ENCODE peak calls at places on chromosomes 1 and 21, in six cellular contexts. S is BE2C, M is epithelial cell of proximal tubule, B is tibial artery, Y is astrocyte, O is foreskin fibroblast. A is an unnamed sample.

GRCh38 chr1:179229214-179230140 is at the start of gene ABL2:
- DNase-seq in S (peak; percentile 62), M (no peak), B (no peak), Y (no peak), O (no peak), A (no peak)

GRCh38 chr1:115428676-115429075 is 90.6 kb upstream of the NGF start:
- DNase-seq in S (no peak), M (no peak), B (no peak), Y (peak; percentile 50), O (no peak), A (peak; percentile 7)

GRCh38 chr1:32334864-32335618 is 992 bp downstream of the MARCKSL1 start:
- DNase-seq in S (peak; percentile 62), M (no peak), B (no peak), Y (no peak), O (no peak), A (peak; percentile 49)

GRCh38 chr1:156112276-156113137 is 2.0 kb upstream of the LMNA start:
- DNase-seq in S (peak; percentile 63), M (no peak), B (no peak), Y (no peak), O (no peak), A (no peak)

GRCh38 chr1:91609571-91609970 is 108.9 kb downstream of the CDC7 start:
- DNase-seq in S (no peak), M (peak; percentile 72), B (no peak), Y (peak; percentile 69), O (peak; percentile 73), A (peak; percentile 27)

GRCh38 chr1:220233927-220234326 is 38.3 kb downstream of the RAB3GAP2 start:
- DNase-seq in S (no peak), M (no peak), B (no peak), Y (no peak), O (no peak), A (no peak)

GRCh38 chr1:229781453-229781852 is 155.4 kb downstream of the URB2 start:
- DNase-seq in S (no peak), M (no peak), B (no peak), Y (no peak), O (no peak), A (no peak)

GRCh38 chr1:61097326-61097725 is 15.0 kb downstream of the NFIA start:
- DNase-seq in S (no peak), M (no peak), B (no peak), Y (peak; percentile 57), O (no peak), A (peak; percentile 84)

GRCh38 chr1:64451449-64451848 is 18.5 kb upstream of the CACHD1 start:
- DNase-seq in S (no peak), M (no peak), B (no peak), Y (no peak), O (no peak), A (no peak)

GRCh38 chr1:51101976-51102375 is at the start of gene C1orf185:
- DNase-seq in S (peak; percentile 11), M (no peak), B (no peak), Y (no peak), O (no peak), A (no peak)

GRCh38 chr1:240792915-240793525 is 181.1 kb upstream of the GREM2 start:
- DNase-seq in S (no peak), M (no peak), B (no peak), Y (no peak), O (no peak), A (no peak)

GRCh38 chr1:8754993-8755392 is 62.4 kb downstream of the RERE start:
- DNase-seq in S (peak; percentile 35), M (no peak), B (no peak), Y (peak; percentile 36), O (no peak), A (no peak)

GRCh38 chr21:15494481-15494880 is 235.3 kb upstream of the USP25 start:
- DNase-seq in S (no peak), M (no peak), B (no peak), Y (no peak), O (no peak), A (no peak)

GRCh38 chr1:227391871-227392270 is 73.6 kb upstream of the CDC42BPA start:
- DNase-seq in S (no peak), M (no peak), B (no peak), Y (no peak), O (no peak), A (no peak)

GRCh38 chr1:42137766-42138165 is 15.4 kb upstream of the GUCA2B start:
- DNase-seq in S (no peak), M (peak; percentile 15), B (no peak), Y (peak; percentile 13), O (no peak), A (no peak)

GRCh38 chr1:176656257-176656995 is 193.5 kb downstream of the PAPPA2 start:
- DNase-seq in S (no peak), M (peak; percentile 82), B (peak; percentile 30), Y (peak; percentile 94), O (peak; percentile 26), A (peak; percentile 76)

GRCh38 chr1:68558321-68559026 is 61.6 kb upstream of the DEPDC1 start:
- DNase-seq in S (no peak), M (no peak), B (no peak), Y (no peak), O (peak; percentile 9), A (no peak)

GRCh38 chr1:234889643-234890042 is 239.0 kb downstream of the TOMM20 start:
- DNase-seq in S (no peak), M (no peak), B (no peak), Y (no peak), O (no peak), A (no peak)

GRCh38 chr1:230267338-230268065 is 158.6 kb downstream of the PGBD5 start:
- DNase-seq in S (peak; percentile 39), M (no peak), B (no peak), Y (no peak), O (no peak), A (no peak)

GRCh38 chr21:43864313-43864805 is 664 bp upstream of the AGPAT3 start:
- DNase-seq in S (peak; percentile 28), M (no peak), B (no peak), Y (no peak), O (peak; percentile 23), A (no peak)

GRCh38 chr1:1964811-1965210 is 38.8 kb downstream of the CFAP74 start:
- DNase-seq in S (no peak), M (no peak), B (no peak), Y (no peak), O (no peak), A (no peak)

GRCh38 chr1:240414237-240414636 is 197.7 kb downstream of the GREM2 start:
- DNase-seq in S (no peak), M (no peak), B (no peak), Y (peak; percentile 72), O (peak; percentile 74), A (peak; percentile 60)

DNA sequence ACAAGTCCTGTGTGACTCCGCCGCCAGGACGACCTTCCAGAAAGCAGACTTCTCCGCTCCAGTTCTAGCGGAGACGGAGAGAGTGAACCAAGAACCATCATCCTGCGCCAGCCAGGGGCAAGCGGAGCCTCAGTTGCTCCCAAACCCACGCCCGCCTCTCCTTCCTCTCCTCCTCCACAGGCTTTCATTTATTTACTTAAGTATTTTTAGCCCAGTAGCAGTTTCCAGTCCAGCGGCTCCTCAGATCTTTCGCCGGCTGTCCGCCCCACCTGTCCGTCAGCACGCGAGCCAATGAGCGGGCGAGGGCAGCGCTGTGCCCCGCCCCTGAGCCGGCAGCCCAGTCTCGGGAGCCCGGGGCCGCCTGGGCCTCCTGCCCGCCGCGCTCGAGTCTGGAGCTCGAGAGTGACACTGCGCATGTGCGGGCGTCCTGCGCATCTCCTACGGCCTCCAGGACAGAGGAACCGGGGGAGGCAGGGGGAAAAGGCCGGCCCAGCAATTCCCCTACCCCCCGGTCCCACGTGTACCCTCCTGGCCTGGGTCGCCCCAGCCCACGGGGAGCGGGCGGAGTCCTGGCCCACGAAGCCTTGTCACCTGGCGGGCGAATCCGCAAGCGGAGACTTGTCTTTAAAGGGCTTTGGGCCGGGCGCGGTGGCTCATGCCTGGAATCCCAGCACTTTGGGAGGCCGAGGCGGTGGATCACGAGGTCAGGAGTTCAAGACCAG is at the start of gene FALEC:
- DNase-seq in S (peak; percentile 98), M (no peak), B (peak; percentile 95), Y (peak; percentile 87), O (peak; percentile 96), A (peak; percentile 96)
- TF ChIP-seq CTCF in S (no peak), M (no peak), B (no peak), Y (no peak), O (no peak), A (no peak)

GRCh38 chr1:92831368-92831761 is 475 bp upstream of the RPL5 start:
- DNase-seq in S (no peak), M (no peak), B (no peak), Y (no peak), O (no peak), A (no peak)
- H3K4me3 ChIP-seq in S (peak overlapping the region; percentile 95), M (peak overlapping the region; percentile 96), B (peak overlapping the region; percentile 96), Y (peak overlapping the region; percentile 100), O (peak overlapping the region; percentile 96), A (peak overlapping the region; percentile 100)

DNA sequence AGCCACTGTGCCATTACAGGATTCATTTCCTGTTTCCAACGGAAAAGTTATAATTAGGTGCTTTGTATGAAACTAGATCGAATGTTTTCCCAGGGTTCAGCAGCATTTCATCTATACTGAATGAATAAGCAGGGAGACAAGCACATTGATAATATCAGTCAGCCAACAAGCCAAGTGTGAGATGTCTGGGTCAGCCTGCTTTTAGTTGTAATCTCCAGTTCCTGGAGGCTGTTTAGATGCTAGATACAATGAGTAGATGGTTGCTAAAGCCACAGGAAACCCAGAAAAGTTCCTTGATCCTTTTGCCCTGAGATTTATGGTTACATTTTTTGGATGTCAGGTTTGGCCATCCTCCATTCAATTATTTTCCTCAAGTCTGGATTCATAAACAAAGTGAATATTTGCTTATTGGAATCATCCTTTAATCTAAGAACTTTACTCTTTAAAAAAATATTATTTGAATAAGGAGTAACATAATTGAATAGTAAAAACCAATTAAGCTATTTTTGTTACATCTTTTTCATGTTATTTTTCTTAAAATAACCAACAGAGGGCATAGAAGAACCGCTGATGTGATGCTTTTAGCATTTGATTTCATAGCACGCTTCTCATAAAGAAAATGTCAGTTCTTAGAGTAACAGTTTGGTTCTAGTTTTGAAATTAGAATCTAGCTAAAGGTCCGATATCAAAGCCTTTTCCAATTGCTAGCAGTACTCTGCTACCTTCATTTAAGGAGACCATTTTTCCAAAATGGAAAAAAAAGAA is 76.6 kb downstream of the HSPA13 start:
- DNase-seq in S (no peak), M (no peak), B (no peak), Y (no peak), O (no peak), A (peak; percentile 37)
- TF ChIP-seq CTCF in S (no peak), M (peak; percentile 20), B (peak; percentile 9), Y (no peak), O (peak; percentile 4), A (peak; percentile 23)

GRCh38 chr1:198932351-198932991 is 293.6 kb downstream of the PTPRC start:
- DNase-seq in S (no peak), M (no peak), B (no peak), Y (peak; percentile 35), O (no peak), A (no peak)
- H3K4me3 ChIP-seq in S (no peak overlapping the region), M (peak overlapping the region; percentile 31), B (no peak overlapping the region), Y (peak overlapping the region; percentile 61), O (peak overlapping the region; percentile 32), A (peak overlapping the region; percentile 68)

GRCh38 chr1:202275061-202275770 is 66.5 kb downstream of the UBE2T start:
- DNase-seq in S (no peak), M (no peak), B (no peak), Y (no peak), O (no peak), A (no peak)

GRCh38 chr1:202276081-202276715 is 65.5 kb downstream of the UBE2T start:
- DNase-seq in S (no peak), M (no peak), B (no peak), Y (no peak), O (no peak), A (no peak)

GRCh38 chr1:202276920-202277319 is 64.8 kb downstream of the UBE2T start:
- DNase-seq in S (no peak), M (no peak), B (no peak), Y (no peak), O (no peak), A (no peak)

GRCh38 chr1:202272446-202272845 is 69.3 kb downstream of the UBE2T start:
- DNase-seq in S (no peak), M (no peak), B (no peak), Y (no peak), O (no peak), A (no peak)

GRCh38 chr1:202274611-202275010 is 67.1 kb downstream of the UBE2T start:
- DNase-seq in S (peak; percentile 70), M (no peak), B (no peak), Y (no peak), O (no peak), A (peak; percentile 69)
- TF ChIP-seq CTCF in S (peak; percentile 90), M (peak; percentile 77), B (no peak), Y (no peak), O (peak; percentile 57), A (peak; percentile 75)

A was measured in fibroblast of pulmonary artery.